ENCODE peak calls at places on chromosomes 13 and 19, in seven cellular contexts. One of them, this sample, is unnamed.

GRCh38 chr13:109256866-109257760 is 529.3 kb downstream of the IRS2 start:
- DNase-seq in cardiac muscle cell: peak; percentile 59
- DNase-seq in bronchial epithelial cell: peak; percentile 100
- DNase-seq in astrocyte: peak; percentile 99
- DNase-seq in heart left ventricle: no peak
- DNase-seq in fibroblast of villous mesenchyme: peak; percentile 95
- DNase-seq in colonic mucosa: no peak
- DNase-seq in this sample: peak; percentile 100

GRCh38 chr13:78121459-78122348 is 203.1 kb upstream of the EDNRB start:
- DNase-seq in astrocyte: peak; percentile 26
- DNase-seq in bronchial epithelial cell: peak; percentile 61
- DNase-seq in heart left ventricle: peak; percentile 43
- DNase-seq in colonic mucosa: peak; percentile 42
- DNase-seq in cardiac muscle cell: peak; percentile 66
- DNase-seq in fibroblast of villous mesenchyme: peak; percentile 79
- DNase-seq in this sample: peak; percentile 88

GRCh38 chr19:47628058-47628771 is 19.3 kb downstream of the BICRA start:
- DNase-seq in astrocyte: no peak
- DNase-seq in bronchial epithelial cell: peak; percentile 33
- DNase-seq in cardiac muscle cell: no peak
- DNase-seq in colonic mucosa: no peak
- DNase-seq in heart left ventricle: no peak
- DNase-seq in fibroblast of villous mesenchyme: no peak
- DNase-seq in this sample: no peak

GRCh38 chr19:54030895-54031586 is 32.7 kb downstream of the VSTM1 start:
- DNase-seq in heart left ventricle: no peak
- DNase-seq in cardiac muscle cell: peak; percentile 29
- DNase-seq in astrocyte: no peak
- DNase-seq in fibroblast of villous mesenchyme: peak; percentile 49
- DNase-seq in colonic mucosa: no peak
- DNase-seq in bronchial epithelial cell: no peak
- DNase-seq in this sample: peak; percentile 49

GRCh38 chr13:27079421-27079958 is 92.1 kb downstream of the USP12 start:
- DNase-seq in cardiac muscle cell: peak; percentile 10
- DNase-seq in astrocyte: peak; percentile 92
- DNase-seq in fibroblast of villous mesenchyme: peak; percentile 63
- DNase-seq in colonic mucosa: no peak
- DNase-seq in bronchial epithelial cell: no peak
- DNase-seq in heart left ventricle: no peak
- DNase-seq in this sample: peak; percentile 51

GRCh38 chr13:24270639-24271131 is 38.7 kb upstream of the C1QTNF9 start:
- DNase-seq in heart left ventricle: peak; percentile 85
- DNase-seq in bronchial epithelial cell: peak; percentile 50
- DNase-seq in colonic mucosa: peak; percentile 75
- DNase-seq in fibroblast of villous mesenchyme: peak; percentile 64
- DNase-seq in astrocyte: peak; percentile 59
- DNase-seq in cardiac muscle cell: peak; percentile 42
- DNase-seq in this sample: peak; percentile 47

GRCh38 chr13:107867701-107868661 is 347.4 kb downstream of the LIG4 start:
- DNase-seq in astrocyte: peak; percentile 32
- DNase-seq in fibroblast of villous mesenchyme: peak; percentile 36
- DNase-seq in bronchial epithelial cell: no peak
- DNase-seq in colonic mucosa: no peak
- DNase-seq in heart left ventricle: no peak
- DNase-seq in cardiac muscle cell: peak; percentile 70
- DNase-seq in this sample: peak; percentile 39

GRCh38 chr19:18776736-18777135 is 14.4 kb downstream of the COMP start:
- DNase-seq in heart left ventricle: no peak
- DNase-seq in bronchial epithelial cell: no peak
- DNase-seq in fibroblast of villous mesenchyme: peak; percentile 13
- DNase-seq in astrocyte: no peak
- DNase-seq in colonic mucosa: no peak
- DNase-seq in cardiac muscle cell: peak; percentile 30
- DNase-seq in this sample: peak; percentile 13

GRCh38 chr13:99339736-99340392 is 32.7 kb upstream of the GPR183 start:
- DNase-seq in bronchial epithelial cell: peak; percentile 22
- DNase-seq in colonic mucosa: no peak
- DNase-seq in astrocyte: peak; percentile 33
- DNase-seq in heart left ventricle: no peak
- DNase-seq in cardiac muscle cell: no peak
- DNase-seq in fibroblast of villous mesenchyme: peak; percentile 76
- DNase-seq in this sample: peak; percentile 58

GRCh38 chr19:8262431-8262830 is 45.7 kb downstream of the CD320 start:
- DNase-seq in bronchial epithelial cell: no peak
- DNase-seq in astrocyte: no peak
- DNase-seq in colonic mucosa: no peak
- DNase-seq in fibroblast of villous mesenchyme: no peak
- DNase-seq in cardiac muscle cell: no peak
- DNase-seq in heart left ventricle: no peak
- DNase-seq in this sample: no peak

GRCh38 chr19:45607071-45608029 is 5.3 kb upstream of the GPR4 start:
- DNase-seq in cardiac muscle cell: peak; percentile 83
- DNase-seq in fibroblast of villous mesenchyme: peak; percentile 74
- DNase-seq in colonic mucosa: peak; percentile 87
- DNase-seq in astrocyte: peak; percentile 23
- DNase-seq in bronchial epithelial cell: peak; percentile 44
- DNase-seq in heart left ventricle: peak; percentile 78
- DNase-seq in this sample: peak; percentile 80

GRCh38 chr19:21134934-21135366 is 6.9 kb upstream of the ZNF431 start:
- DNase-seq in colonic mucosa: no peak
- DNase-seq in astrocyte: no peak
- DNase-seq in cardiac muscle cell: no peak
- DNase-seq in fibroblast of villous mesenchyme: no peak
- DNase-seq in bronchial epithelial cell: no peak
- DNase-seq in heart left ventricle: no peak
- DNase-seq in this sample: no peak

GRCh38 chr13:35787937-35788336 is 311.4 kb upstream of the MAB21L1 start:
- DNase-seq in heart left ventricle: no peak
- DNase-seq in fibroblast of villous mesenchyme: no peak
- DNase-seq in colonic mucosa: no peak
- DNase-seq in bronchial epithelial cell: no peak
- DNase-seq in astrocyte: peak; percentile 40
- DNase-seq in cardiac muscle cell: no peak
- DNase-seq in this sample: peak; percentile 15

DNA sequence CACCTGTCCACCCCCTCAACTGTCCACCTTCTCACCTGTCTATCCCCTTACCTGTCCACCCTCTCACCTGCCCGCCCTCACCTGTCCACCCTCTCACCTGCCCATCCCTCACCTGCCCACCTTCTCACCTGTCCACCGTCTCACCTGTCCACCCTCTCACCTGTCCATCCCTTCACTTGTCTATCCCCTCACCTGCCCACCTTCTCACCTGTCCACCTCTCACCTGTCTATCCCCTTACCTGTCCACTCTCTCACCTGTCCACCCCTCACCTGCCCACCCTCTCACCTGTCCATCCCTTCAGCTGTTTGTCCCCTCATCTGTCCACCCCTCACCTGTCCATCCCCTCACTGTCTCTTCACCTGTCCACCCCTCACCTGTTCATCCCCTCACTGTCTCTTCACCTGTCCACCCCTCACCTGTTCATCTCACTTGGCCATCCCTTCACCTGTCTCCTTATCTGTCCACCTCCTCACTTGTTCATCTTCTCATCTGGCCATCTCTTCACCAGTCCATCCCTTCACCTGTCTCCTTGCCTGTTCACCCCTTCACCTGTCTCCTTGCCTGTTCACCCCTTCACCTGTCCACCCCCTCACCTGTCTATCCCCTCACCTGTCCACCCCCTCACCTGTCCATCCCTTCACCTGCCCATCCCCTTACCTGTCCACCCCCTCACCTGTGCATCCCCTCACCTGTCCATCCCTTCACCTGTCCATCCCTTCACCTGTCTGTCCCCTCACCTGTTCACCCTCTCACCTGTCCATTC is 12.7 kb upstream of the KANK2 start:
- DNase-seq in astrocyte: no peak
- DNase-seq in cardiac muscle cell: no peak
- DNase-seq in colonic mucosa: no peak
- DNase-seq in fibroblast of villous mesenchyme: no peak
- DNase-seq in heart left ventricle: no peak
- DNase-seq in bronchial epithelial cell: no peak
- DNase-seq in this sample: no peak
- TF ChIP-seq CTCF in astrocyte: no peak
- TF ChIP-seq CTCF in cardiac muscle cell: no peak
- TF ChIP-seq CTCF in colonic mucosa: no peak
- TF ChIP-seq CTCF in fibroblast of villous mesenchyme: no peak
- TF ChIP-seq CTCF in heart left ventricle: no peak
- TF ChIP-seq CTCF in bronchial epithelial cell: no peak
- TF ChIP-seq CTCF in this sample: no peak

GRCh38 chr19:49335784-49336481 is 727 bp downstream of the CD37 start:
- DNase-seq in fibroblast of villous mesenchyme: no peak
- DNase-seq in colonic mucosa: no peak
- DNase-seq in bronchial epithelial cell: no peak
- DNase-seq in cardiac muscle cell: no peak
- DNase-seq in astrocyte: no peak
- DNase-seq in heart left ventricle: no peak
- DNase-seq in this sample: no peak
- H3K4me3 ChIP-seq in fibroblast of villous mesenchyme: no peak overlapping the region
- H3K4me3 ChIP-seq in colonic mucosa: peak overlapping the region; percentile 28
- H3K4me3 ChIP-seq in bronchial epithelial cell: no peak overlapping the region
- H3K4me3 ChIP-seq in cardiac muscle cell: no peak overlapping the region
- H3K4me3 ChIP-seq in astrocyte: no peak overlapping the region
- H3K4me3 ChIP-seq in heart left ventricle: no peak overlapping the region
- H3K4me3 ChIP-seq in this sample: no peak overlapping the region

GRCh38 chr13:113562085-113562749 is 22.3 kb upstream of the TFDP1 start:
- DNase-seq in colonic mucosa: peak; percentile 61
- DNase-seq in cardiac muscle cell: peak; percentile 84
- DNase-seq in bronchial epithelial cell: peak; percentile 48
- DNase-seq in astrocyte: peak; percentile 61
- DNase-seq in fibroblast of villous mesenchyme: peak; percentile 77
- DNase-seq in heart left ventricle: peak; percentile 73
- DNase-seq in this sample: peak; percentile 80
- TF ChIP-seq CTCF in colonic mucosa: no peak
- TF ChIP-seq CTCF in cardiac muscle cell: peak; percentile 87
- TF ChIP-seq CTCF in bronchial epithelial cell: peak; percentile 83
- TF ChIP-seq CTCF in astrocyte: peak; percentile 77
- TF ChIP-seq CTCF in fibroblast of villous mesenchyme: peak; percentile 89
- TF ChIP-seq CTCF in heart left ventricle: peak; percentile 72
- TF ChIP-seq CTCF in this sample: peak; percentile 90

GRCh38 chr19:35066121-35066520 is 24.6 kb downstream of the HPN start:
- DNase-seq in colonic mucosa: no peak
- DNase-seq in cardiac muscle cell: no peak
- DNase-seq in bronchial epithelial cell: no peak
- DNase-seq in fibroblast of villous mesenchyme: no peak
- DNase-seq in astrocyte: no peak
- DNase-seq in heart left ventricle: no peak
- DNase-seq in this sample: no peak

GRCh38 chr19:35065574-35065973 is 24.1 kb downstream of the HPN start:
- DNase-seq in fibroblast of villous mesenchyme: no peak
- DNase-seq in heart left ventricle: no peak
- DNase-seq in cardiac muscle cell: no peak
- DNase-seq in bronchial epithelial cell: no peak
- DNase-seq in colonic mucosa: no peak
- DNase-seq in astrocyte: no peak
- DNase-seq in this sample: no peak

GRCh38 chr19:35063940-35064818 is 22.7 kb downstream of the HPN start:
- DNase-seq in colonic mucosa: no peak
- DNase-seq in heart left ventricle: no peak
- DNase-seq in cardiac muscle cell: no peak
- DNase-seq in astrocyte: peak; percentile 67
- DNase-seq in bronchial epithelial cell: peak; percentile 89
- DNase-seq in fibroblast of villous mesenchyme: peak; percentile 14
- DNase-seq in this sample: peak; percentile 55

GRCh38 chr19:35068941-35069634 is 27.6 kb downstream of the HPN start:
- DNase-seq in cardiac muscle cell: no peak
- DNase-seq in heart left ventricle: no peak
- DNase-seq in bronchial epithelial cell: no peak
- DNase-seq in fibroblast of villous mesenchyme: no peak
- DNase-seq in colonic mucosa: no peak
- DNase-seq in astrocyte: no peak
- DNase-seq in this sample: no peak

DNA sequence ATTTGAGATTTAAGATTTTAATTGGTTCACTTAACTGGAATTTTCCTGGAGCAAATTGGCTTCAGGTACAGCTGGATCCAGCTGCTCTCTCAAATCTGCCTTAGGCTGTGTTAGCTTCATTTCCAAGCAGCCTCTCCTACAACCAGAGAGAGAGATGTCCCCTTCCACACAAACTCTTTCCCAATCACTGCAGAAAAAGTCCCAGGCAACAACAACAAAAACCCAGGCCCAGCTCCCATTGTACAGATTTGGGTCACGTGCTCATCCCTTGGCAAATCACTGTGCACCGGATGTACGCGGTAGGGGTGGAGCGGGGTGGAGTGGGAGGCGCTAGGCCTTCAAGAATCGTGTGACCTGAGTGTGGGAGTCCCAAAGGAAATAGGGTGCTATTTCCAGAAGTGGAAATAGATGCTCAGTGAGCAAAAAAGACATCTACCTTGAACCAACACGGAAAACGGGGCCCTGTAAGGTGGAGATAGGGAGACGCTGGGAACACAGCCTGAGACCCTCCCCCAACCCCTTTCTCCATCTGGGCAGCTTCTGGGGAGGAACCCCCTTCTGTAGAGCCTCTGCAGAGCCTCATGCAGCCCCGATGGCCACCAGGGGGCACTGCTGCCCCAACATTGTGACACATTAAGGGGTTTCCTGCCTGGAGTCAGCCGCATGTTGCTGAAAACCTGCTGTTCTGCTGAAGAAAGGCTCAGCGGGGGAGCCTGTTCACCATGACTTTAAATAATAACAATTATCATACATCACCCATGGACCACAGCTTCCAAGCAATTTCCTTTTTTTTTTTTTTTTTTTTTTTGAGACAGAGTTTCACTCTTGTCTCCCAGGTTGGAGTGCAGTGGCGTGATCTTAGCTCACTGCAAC is 25.4 kb downstream of the HPN start:
- DNase-seq in colonic mucosa: peak; percentile 93
- DNase-seq in astrocyte: peak; percentile 45
- DNase-seq in bronchial epithelial cell: peak; percentile 66
- DNase-seq in fibroblast of villous mesenchyme: peak; percentile 77
- DNase-seq in cardiac muscle cell: peak; percentile 89
- DNase-seq in heart left ventricle: peak; percentile 89
- DNase-seq in this sample: peak; percentile 84
- H3K4me3 ChIP-seq in colonic mucosa: no peak overlapping the region
- H3K4me3 ChIP-seq in astrocyte: no peak overlapping the region
- H3K4me3 ChIP-seq in bronchial epithelial cell: no peak overlapping the region
- H3K4me3 ChIP-seq in fibroblast of villous mesenchyme: no peak overlapping the region
- H3K4me3 ChIP-seq in cardiac muscle cell: no peak overlapping the region
- H3K4me3 ChIP-seq in heart left ventricle: no peak overlapping the region
- H3K4me3 ChIP-seq in this sample: no peak overlapping the region

GRCh38 chr19:40858109-40858508 is 7.9 kb upstream of the CYP2A6 start:
- DNase-seq in astrocyte: no peak
- DNase-seq in heart left ventricle: no peak
- DNase-seq in fibroblast of villous mesenchyme: no peak
- DNase-seq in colonic mucosa: no peak
- DNase-seq in cardiac muscle cell: no peak
- DNase-seq in bronchial epithelial cell: no peak
- DNase-seq in this sample: no peak
- TF ChIP-seq CTCF in astrocyte: no peak
- TF ChIP-seq CTCF in heart left ventricle: no peak
- TF ChIP-seq CTCF in fibroblast of villous mesenchyme: no peak
- TF ChIP-seq CTCF in colonic mucosa: no peak
- TF ChIP-seq CTCF in cardiac muscle cell: no peak
- TF ChIP-seq CTCF in bronchial epithelial cell: no peak
- TF ChIP-seq CTCF in this sample: no peak

This sample was measured in fibroblast of pulmonary artery.